ENCODE peak calls at places on chromosomes 5 and 9, in four cellular contexts. One of them, this sample, is unnamed.

GRCh38 chr5:74266836-74267235 is 373.7 kb downstream of the ENC1 start:
- DNase-seq in stromal cell of bone marrow: no peak
- DNase-seq in T-helper 2 cell: no peak
- DNase-seq in HTR-8/SVneo: no peak
- DNase-seq in this sample: no peak

GRCh38 chr9:133591116-133591910 is 17.9 kb downstream of the FAM163B start:
- DNase-seq in stromal cell of bone marrow: no peak
- DNase-seq in T-helper 2 cell: no peak
- DNase-seq in HTR-8/SVneo: no peak
- DNase-seq in this sample: no peak

GRCh38 chr5:112691758-112692157 is 45.9 kb upstream of the APC start:
- DNase-seq in stromal cell of bone marrow: no peak
- DNase-seq in T-helper 2 cell: no peak
- DNase-seq in HTR-8/SVneo: no peak
- DNase-seq in this sample: no peak

GRCh38 chr5:181223729-181224389 is 778 bp downstream of the TRIM41 start:
- DNase-seq in stromal cell of bone marrow: no peak
- DNase-seq in T-helper 2 cell: peak
- DNase-seq in HTR-8/SVneo: no peak
- DNase-seq in this sample: no peak

GRCh38 chr5:16033196-16033925 is 146.2 kb downstream of the MARCHF11 start:
- DNase-seq in stromal cell of bone marrow: no peak
- DNase-seq in T-helper 2 cell: no peak
- DNase-seq in HTR-8/SVneo: no peak
- DNase-seq in this sample: no peak

GRCh38 chr5:139133237-139133636 is 64.9 kb downstream of the SIL1 start:
- DNase-seq in stromal cell of bone marrow: no peak
- DNase-seq in T-helper 2 cell: no peak
- DNase-seq in HTR-8/SVneo: no peak
- DNase-seq in this sample: no peak

GRCh38 chr9:72597181-72597517 is 75.7 kb downstream of the TMC1 start:
- DNase-seq in stromal cell of bone marrow: no peak
- DNase-seq in T-helper 2 cell: no peak
- DNase-seq in HTR-8/SVneo: no peak
- DNase-seq in this sample: no peak

GRCh38 chr9:109315889-109316640 is 4.8 kb downstream of the EPB41L4B start:
- DNase-seq in stromal cell of bone marrow: peak
- DNase-seq in T-helper 2 cell: no peak
- DNase-seq in HTR-8/SVneo: no peak
- DNase-seq in this sample: no peak

GRCh38 chr5:108481355-108481931 is 99.5 kb upstream of the FBXL17 start:
- DNase-seq in stromal cell of bone marrow: peak
- DNase-seq in T-helper 2 cell: no peak
- DNase-seq in HTR-8/SVneo: peak
- DNase-seq in this sample: peak

GRCh38 chr5:148084269-148084668 is 20.5 kb downstream of the SPINK5 start:
- DNase-seq in stromal cell of bone marrow: no peak
- DNase-seq in T-helper 2 cell: no peak
- DNase-seq in HTR-8/SVneo: no peak
- DNase-seq in this sample: no peak

GRCh38 chr5:1420211-1421195 is 24.7 kb downstream of the SLC6A3 start:
- DNase-seq in stromal cell of bone marrow: no peak
- DNase-seq in T-helper 2 cell: no peak
- DNase-seq in HTR-8/SVneo: no peak
- DNase-seq in this sample: no peak

GRCh38 chr9:17402309-17402708 is 176.6 kb upstream of the SH3GL2 start:
- DNase-seq in stromal cell of bone marrow: no peak
- DNase-seq in T-helper 2 cell: no peak
- DNase-seq in HTR-8/SVneo: no peak
- DNase-seq in this sample: no peak

GRCh38 chr5:90987711-90988110 is 395.4 kb downstream of the ARRDC3 start:
- DNase-seq in stromal cell of bone marrow: no peak
- DNase-seq in T-helper 2 cell: no peak
- DNase-seq in HTR-8/SVneo: no peak
- DNase-seq in this sample: no peak

GRCh38 chr9:35795701-35796100 is 4.3 kb downstream of the NPR2 start:
- DNase-seq in stromal cell of bone marrow: no peak
- DNase-seq in T-helper 2 cell: no peak
- DNase-seq in HTR-8/SVneo: no peak
- DNase-seq in this sample: no peak

GRCh38 chr5:140568664-140569063 is 4.0 kb downstream of the SLC35A4 start:
- DNase-seq in stromal cell of bone marrow: no peak
- DNase-seq in T-helper 2 cell: no peak
- DNase-seq in HTR-8/SVneo: no peak
- DNase-seq in this sample: no peak

GRCh38 chr9:33799928-33800689 is 4.7 kb downstream of the PRSS3 start:
- DNase-seq in stromal cell of bone marrow: no peak
- DNase-seq in T-helper 2 cell: no peak
- DNase-seq in HTR-8/SVneo: no peak
- DNase-seq in this sample: no peak

This sample was measured in amniotic stem cell.